ENCODE peak calls at places on chromosomes 4 and X, in six cellular contexts. E, Q, A, U, H and I are unnamed samples.

GRCh38 chrX:154430916-154431315 is 2.4 kb downstream of the ATP6AP1 start:
- DNase-seq in U (no peak), A (peak; percentile 58), Q (no peak), H (no peak), E (no peak), I (peak; percentile 66)

GRCh38 chr4:42672359-42673083 is 15.6 kb upstream of the ATP8A1 start:
- DNase-seq in Q (no peak), U (no peak), A (no peak), H (no peak), E (no peak), I (no peak)

GRCh38 chr4:108849611-108850406 is 87.0 kb upstream of the ETNPPL start:
- DNase-seq in H (peak; percentile 85), Q (no peak), A (no peak), U (peak; percentile 79), E (no peak), I (no peak)

GRCh38 chrX:97057349-97057909 is 173.7 kb downstream of the RPA4 start:
- DNase-seq in H (no peak), U (no peak), Q (no peak), A (no peak), E (no peak), I (no peak)

GRCh38 chrX:125132274-125132673 is 187.4 kb upstream of the TEX13C start:
- DNase-seq in Q (no peak), U (peak; percentile 15), E (no peak), A (no peak), H (no peak), I (peak; percentile 17)

GRCh38 chrX:12984629-12985303 is 9.9 kb downstream of the TMSB4X start:
- DNase-seq in A (peak; percentile 67), H (peak; percentile 94), U (peak; percentile 31), Q (no peak), E (no peak), I (no peak)

GRCh38 chrX:15854080-15854655 is 445 bp downstream of the AP1S2 start:
- DNase-seq in H (peak; percentile 19), E (peak; percentile 75), Q (peak; percentile 65), U (peak; percentile 44), A (no peak), I (no peak)

GRCh38 chr4:68180858-68181531 is 51.3 kb upstream of the TMPRSS11F start:
- DNase-seq in Q (no peak), E (no peak), H (peak; percentile 32), U (peak; percentile 52), A (no peak), I (no peak)

GRCh38 chrX:4263005-4263404 is 549.6 kb upstream of the PRKX start:
- DNase-seq in U (peak; percentile 2), Q (no peak), H (no peak), A (peak; percentile 16), E (no peak), I (no peak)

GRCh38 chr4:164821711-164822110 is 55.3 kb upstream of the APELA start:
- DNase-seq in Q (no peak), U (no peak), H (no peak), A (no peak), E (no peak), I (no peak)

GRCh38 chr4:45294464-45294863 is 568.1 kb upstream of the GNPDA2 start:
- DNase-seq in H (no peak), Q (no peak), A (no peak), E (no peak), U (no peak), I (no peak)

GRCh38 chr4:73998040-73999011 is at the start of gene CXCL5:
- DNase-seq in E (peak; percentile 61), U (peak; percentile 63), A (no peak), H (no peak), Q (no peak), I (no peak)

GRCh38 chr4:67584496-67584895 is 26.0 kb downstream of the STAP1 start:
- DNase-seq in Q (no peak), E (no peak), H (no peak), A (no peak), U (no peak), I (no peak)

GRCh38 chr4:3267576-3268394 is 18.8 kb downstream of the MSANTD1 start:
- DNase-seq in Q (no peak), U (no peak), E (no peak), A (no peak), H (no peak), I (no peak)

GRCh38 chrX:36443007-36443406 is 523.5 kb downstream of the CFAP47 start:
- DNase-seq in Q (no peak), A (no peak), H (no peak), E (no peak), U (no peak), I (no peak)

GRCh38 chrX:130637591-130637990 is 235.8 kb downstream of the RBMX2 start:
- DNase-seq in A (peak; percentile 7), H (peak; percentile 33), Q (no peak), E (no peak), U (peak; percentile 38), I (no peak)

GRCh38 chr4:166981847-166982246 is 252.4 kb downstream of the SPOCK3 start:
- DNase-seq in A (no peak), U (no peak), Q (no peak), H (no peak), E (no peak), I (no peak)

GRCh38 chr4:86872135-86872534 is 20.1 kb downstream of the C4orf36 start:
- DNase-seq in A (no peak), Q (no peak), E (no peak), U (no peak), H (no peak), I (no peak)

GRCh38 chrX:115459883-115460564 is 101.0 kb upstream of the PLS3 start:
- DNase-seq in H (no peak), Q (no peak), E (no peak), A (no peak), U (peak; percentile 60), I (no peak)

GRCh38 chr4:1678244-1678643 is 5.9 kb downstream of the FAM53A start:
- DNase-seq in E (no peak), U (no peak), A (no peak), Q (no peak), H (no peak), I (no peak)

GRCh38 chr4:121980643-121981042 is 28.8 kb upstream of the TRPC3 start:
- DNase-seq in U (peak; percentile 16), E (no peak), A (no peak), H (no peak), Q (no peak), I (no peak)

GRCh38 chr4:153834901-153835300 is 46.0 kb upstream of the SFRP2 start:
- DNase-seq in Q (no peak), E (no peak), H (no peak), A (no peak), U (no peak), I (no peak)

GRCh38 chr4:76486588-76487276 is 51.7 kb downstream of the SHROOM3 start:
- DNase-seq in Q (no peak), H (no peak), U (no peak), A (peak; percentile 25), E (no peak), I (no peak)

GRCh38 chr4:108355523-108356208 is 186.9 kb upstream of the LEF1 start:
- DNase-seq in Q (no peak), E (no peak), A (no peak), U (no peak), H (no peak), I (no peak)

GRCh38 chrX:100217547-100217946 is 192.5 kb downstream of the PCDH19 start:
- DNase-seq in E (no peak), Q (no peak), H (no peak), U (no peak), A (no peak), I (no peak)

GRCh38 chr4:100908540-100908939 is 390.7 kb upstream of the EMCN start:
- DNase-seq in A (no peak), H (no peak), Q (no peak), U (no peak), E (no peak), I (no peak)

GRCh38 chr4:132396636-132397035 is 752.5 kb upstream of the PCDH10 start:
- DNase-seq in H (peak; percentile 7), Q (no peak), A (no peak), U (no peak), E (no peak), I (no peak)

GRCh38 chr4:159105063-159105414 is 2.2 kb downstream of the RAPGEF2 start:
- DNase-seq in Q (no peak), H (no peak), A (no peak), E (no peak), U (peak; percentile 77), I (no peak)

GRCh38 chr4:10787365-10787764 is 102.8 kb upstream of the CLNK start:
- DNase-seq in U (no peak), H (no peak), E (no peak), Q (no peak), A (no peak), I (no peak)

GRCh38 chr4:6087669-6088068 is 69.4 kb upstream of the C4orf50 start:
- DNase-seq in A (no peak), E (no peak), Q (no peak), H (peak; percentile 17), U (peak; percentile 20), I (no peak)

GRCh38 chr4:25088342-25088952 is 57.7 kb upstream of the LGI2 start:
- DNase-seq in Q (no peak), A (peak; percentile 62), U (peak; percentile 68), H (no peak), E (no peak), I (no peak)

GRCh38 chrX:153305941-153306464 is 15.6 kb downstream of the PNMA6F start:
- DNase-seq in Q (no peak), U (peak; percentile 72), H (no peak), A (no peak), E (no peak), I (no peak)

GRCh38 chr4:147731611-147732515 is at the start of gene ARHGAP10:
- DNase-seq in E (peak; percentile 86), Q (peak; percentile 35), H (peak; percentile 85), U (peak; percentile 85), A (peak; percentile 50), I (peak; percentile 36)

GRCh38 chrX:24828600-24828999 is 134.9 kb downstream of the POLA1 start:
- DNase-seq in E (no peak), Q (no peak), U (no peak), A (no peak), H (no peak), I (no peak)